ENCODE peak calls at places on chromosomes 2 and 18, in seven cellular contexts. One of them, this sample, is unnamed.

GRCh38 chr2:203732072-203732952 is 25.9 kb downstream of the CD28 start:
- DNase-seq in sciatic nerve: no peak
- DNase-seq in HT1080: no peak
- DNase-seq in AG04450: no peak
- DNase-seq in tibial nerve: no peak
- DNase-seq in central memory CD4-positive, alpha-beta T cell: no peak
- DNase-seq in A549: no peak
- DNase-seq in this sample: no peak

GRCh38 chr18:12401881-12402280 is 5.8 kb upstream of the PRELID3A start:
- DNase-seq in AG04450: no peak
- DNase-seq in sciatic nerve: no peak
- DNase-seq in tibial nerve: no peak
- DNase-seq in HT1080: no peak
- DNase-seq in A549: no peak
- DNase-seq in central memory CD4-positive, alpha-beta T cell: no peak
- DNase-seq in this sample: no peak

GRCh38 chr2:96950391-96951124 is 35.8 kb downstream of the FAM178B start:
- DNase-seq in HT1080: no peak
- DNase-seq in tibial nerve: no peak
- DNase-seq in sciatic nerve: no peak
- DNase-seq in AG04450: no peak
- DNase-seq in A549: no peak
- DNase-seq in central memory CD4-positive, alpha-beta T cell: no peak
- DNase-seq in this sample: no peak

GRCh38 chr2:220144411-220144810 is 517.0 kb downstream of the SLC4A3 start:
- DNase-seq in AG04450: peak
- DNase-seq in sciatic nerve: no peak
- DNase-seq in central memory CD4-positive, alpha-beta T cell: no peak
- DNase-seq in A549: no peak
- DNase-seq in HT1080: peak
- DNase-seq in tibial nerve: no peak
- DNase-seq in this sample: no peak

GRCh38 chr18:78171954-78172353 is 807.7 kb upstream of the SALL3 start:
- DNase-seq in HT1080: no peak
- DNase-seq in sciatic nerve: no peak
- DNase-seq in AG04450: no peak
- DNase-seq in central memory CD4-positive, alpha-beta T cell: no peak
- DNase-seq in A549: no peak
- DNase-seq in tibial nerve: no peak
- DNase-seq in this sample: no peak

GRCh38 chr2:136125226-136125625 is 7.3 kb upstream of the CXCR4 start:
- DNase-seq in A549: no peak
- DNase-seq in tibial nerve: no peak
- DNase-seq in AG04450: no peak
- DNase-seq in sciatic nerve: no peak
- DNase-seq in central memory CD4-positive, alpha-beta T cell: no peak
- DNase-seq in HT1080: no peak
- DNase-seq in this sample: no peak

GRCh38 chr18:3994061-3994687 is 460.9 kb downstream of the DLGAP1 start:
- DNase-seq in HT1080: no peak
- DNase-seq in AG04450: no peak
- DNase-seq in sciatic nerve: no peak
- DNase-seq in tibial nerve: no peak
- DNase-seq in A549: no peak
- DNase-seq in central memory CD4-positive, alpha-beta T cell: no peak
- DNase-seq in this sample: no peak

GRCh38 chr2:28359222-28360065 is 33.2 kb upstream of the FOSL2 start:
- DNase-seq in central memory CD4-positive, alpha-beta T cell: peak
- DNase-seq in tibial nerve: no peak
- DNase-seq in AG04450: no peak
- DNase-seq in A549: no peak
- DNase-seq in sciatic nerve: peak
- DNase-seq in HT1080: peak
- DNase-seq in this sample: no peak

GRCh38 chr18:55575066-55575465 is 12.9 kb downstream of the TCF4 start:
- DNase-seq in central memory CD4-positive, alpha-beta T cell: no peak
- DNase-seq in HT1080: no peak
- DNase-seq in tibial nerve: no peak
- DNase-seq in sciatic nerve: no peak
- DNase-seq in A549: no peak
- DNase-seq in AG04450: no peak
- DNase-seq in this sample: no peak

GRCh38 chr2:7570247-7570646 is 653.0 kb downstream of the RNF144A start:
- DNase-seq in A549: no peak
- DNase-seq in tibial nerve: no peak
- DNase-seq in central memory CD4-positive, alpha-beta T cell: no peak
- DNase-seq in HT1080: no peak
- DNase-seq in sciatic nerve: no peak
- DNase-seq in AG04450: no peak
- DNase-seq in this sample: no peak

GRCh38 chr2:1209246-1209645 is 204.0 kb upstream of the TPO start:
- DNase-seq in central memory CD4-positive, alpha-beta T cell: no peak
- DNase-seq in AG04450: no peak
- DNase-seq in sciatic nerve: no peak
- DNase-seq in A549: no peak
- DNase-seq in tibial nerve: no peak
- DNase-seq in HT1080: no peak
- DNase-seq in this sample: no peak

GRCh38 chr18:62126776-62127175 is 60.1 kb downstream of the PIGN start:
- DNase-seq in sciatic nerve: no peak
- DNase-seq in A549: no peak
- DNase-seq in tibial nerve: no peak
- DNase-seq in HT1080: no peak
- DNase-seq in central memory CD4-positive, alpha-beta T cell: no peak
- DNase-seq in AG04450: no peak
- DNase-seq in this sample: no peak

GRCh38 chr18:60018801-60019462 is 119.1 kb downstream of the PMAIP1 start:
- DNase-seq in AG04450: no peak
- DNase-seq in A549: no peak
- DNase-seq in HT1080: no peak
- DNase-seq in tibial nerve: no peak
- DNase-seq in sciatic nerve: no peak
- DNase-seq in central memory CD4-positive, alpha-beta T cell: no peak
- DNase-seq in this sample: no peak

GRCh38 chr18:13514558-13514957 is 211.8 kb downstream of the FAM210A start:
- DNase-seq in sciatic nerve: no peak
- DNase-seq in central memory CD4-positive, alpha-beta T cell: no peak
- DNase-seq in tibial nerve: no peak
- DNase-seq in AG04450: no peak
- DNase-seq in HT1080: no peak
- DNase-seq in A549: no peak
- DNase-seq in this sample: no peak

GRCh38 chr2:136362676-136363390 is 244.9 kb upstream of the CXCR4 start:
- DNase-seq in sciatic nerve: no peak
- DNase-seq in tibial nerve: no peak
- DNase-seq in A549: no peak
- DNase-seq in central memory CD4-positive, alpha-beta T cell: no peak
- DNase-seq in AG04450: no peak
- DNase-seq in HT1080: peak
- DNase-seq in this sample: no peak

GRCh38 chr2:9657731-9658130 is 26.9 kb upstream of the YWHAQ start:
- DNase-seq in tibial nerve: no peak
- DNase-seq in central memory CD4-positive, alpha-beta T cell: no peak
- DNase-seq in AG04450: no peak
- DNase-seq in HT1080: no peak
- DNase-seq in sciatic nerve: no peak
- DNase-seq in A549: no peak
- DNase-seq in this sample: no peak

GRCh38 chr2:34161546-34161945 is 562.4 kb upstream of the FAM98A start:
- DNase-seq in AG04450: no peak
- DNase-seq in central memory CD4-positive, alpha-beta T cell: no peak
- DNase-seq in HT1080: peak
- DNase-seq in sciatic nerve: no peak
- DNase-seq in A549: no peak
- DNase-seq in tibial nerve: no peak
- DNase-seq in this sample: no peak

GRCh38 chr18:48133675-48134251 is 203.3 kb upstream of the SMAD2 start:
- DNase-seq in HT1080: no peak
- DNase-seq in tibial nerve: no peak
- DNase-seq in sciatic nerve: no peak
- DNase-seq in A549: no peak
- DNase-seq in central memory CD4-positive, alpha-beta T cell: no peak
- DNase-seq in AG04450: no peak
- DNase-seq in this sample: no peak

GRCh38 chr18:48831113-48831759 is 119.5 kb downstream of the SMAD7 start:
- DNase-seq in HT1080: no peak
- DNase-seq in tibial nerve: no peak
- DNase-seq in A549: no peak
- DNase-seq in AG04450: no peak
- DNase-seq in sciatic nerve: no peak
- DNase-seq in central memory CD4-positive, alpha-beta T cell: no peak
- DNase-seq in this sample: no peak

GRCh38 chr2:16400127-16400623 is 265.5 kb downstream of the CYRIA start:
- DNase-seq in A549: no peak
- DNase-seq in AG04450: no peak
- DNase-seq in central memory CD4-positive, alpha-beta T cell: no peak
- DNase-seq in tibial nerve: no peak
- DNase-seq in HT1080: no peak
- DNase-seq in sciatic nerve: no peak
- DNase-seq in this sample: peak

GRCh38 chr2:208031608-208032019 is 6.3 kb upstream of the PLEKHM3 start:
- DNase-seq in A549: no peak
- DNase-seq in tibial nerve: no peak
- DNase-seq in AG04450: peak
- DNase-seq in HT1080: no peak
- DNase-seq in sciatic nerve: no peak
- DNase-seq in central memory CD4-positive, alpha-beta T cell: no peak
- DNase-seq in this sample: no peak

GRCh38 chr2:200786423-200786822 is 25.3 kb upstream of the BZW1 start:
- DNase-seq in tibial nerve: no peak
- DNase-seq in central memory CD4-positive, alpha-beta T cell: no peak
- DNase-seq in AG04450: no peak
- DNase-seq in A549: no peak
- DNase-seq in sciatic nerve: no peak
- DNase-seq in HT1080: no peak
- DNase-seq in this sample: no peak

GRCh38 chr2:191878576-191879298 is 31.8 kb upstream of the CAVIN2 start:
- DNase-seq in central memory CD4-positive, alpha-beta T cell: no peak
- DNase-seq in HT1080: peak
- DNase-seq in AG04450: peak
- DNase-seq in A549: no peak
- DNase-seq in tibial nerve: no peak
- DNase-seq in sciatic nerve: no peak
- DNase-seq in this sample: no peak

GRCh38 chr2:111636905-111637304 is 247.1 kb downstream of the ANAPC1 start:
- DNase-seq in A549: no peak
- DNase-seq in central memory CD4-positive, alpha-beta T cell: no peak
- DNase-seq in AG04450: no peak
- DNase-seq in tibial nerve: no peak
- DNase-seq in sciatic nerve: no peak
- DNase-seq in HT1080: no peak
- DNase-seq in this sample: no peak

GRCh38 chr2:128198666-128199065 is 107.7 kb downstream of the UGGT1 start:
- DNase-seq in sciatic nerve: no peak
- DNase-seq in central memory CD4-positive, alpha-beta T cell: no peak
- DNase-seq in tibial nerve: no peak
- DNase-seq in HT1080: no peak
- DNase-seq in A549: no peak
- DNase-seq in AG04450: no peak
- DNase-seq in this sample: peak

GRCh38 chr2:201795608-201796477 is 10.5 kb upstream of the CDK15 start:
- DNase-seq in AG04450: no peak
- DNase-seq in A549: peak
- DNase-seq in central memory CD4-positive, alpha-beta T cell: no peak
- DNase-seq in HT1080: peak
- DNase-seq in sciatic nerve: no peak
- DNase-seq in tibial nerve: no peak
- DNase-seq in this sample: peak

GRCh38 chr2:150535176-150535575 is 47.7 kb upstream of the RND3 start:
- DNase-seq in HT1080: no peak
- DNase-seq in central memory CD4-positive, alpha-beta T cell: no peak
- DNase-seq in sciatic nerve: no peak
- DNase-seq in tibial nerve: no peak
- DNase-seq in A549: no peak
- DNase-seq in AG04450: no peak
- DNase-seq in this sample: no peak

GRCh38 chr2:96325884-96326255 is 753 bp downstream of the ITPRIPL1 start:
- DNase-seq in A549: no peak
- DNase-seq in tibial nerve: no peak
- DNase-seq in sciatic nerve: no peak
- DNase-seq in central memory CD4-positive, alpha-beta T cell: peak
- DNase-seq in AG04450: no peak
- DNase-seq in HT1080: no peak
- DNase-seq in this sample: no peak

GRCh38 chr18:59502222-59502898 is 143.3 kb upstream of the LMAN1 start:
- DNase-seq in central memory CD4-positive, alpha-beta T cell: no peak
- DNase-seq in AG04450: peak
- DNase-seq in HT1080: peak
- DNase-seq in tibial nerve: no peak
- DNase-seq in sciatic nerve: no peak
- DNase-seq in A549: no peak
- DNase-seq in this sample: peak

GRCh38 chr2:68537872-68538271 is 70.5 kb downstream of the APLF start:
- DNase-seq in central memory CD4-positive, alpha-beta T cell: no peak
- DNase-seq in tibial nerve: no peak
- DNase-seq in sciatic nerve: no peak
- DNase-seq in AG04450: no peak
- DNase-seq in HT1080: no peak
- DNase-seq in A549: no peak
- DNase-seq in this sample: no peak